ENCODE peak calls at places on chromosomes 7 and 10, in ten cellular contexts. D, H, P, C, U, Z, G, A, L and Q are unnamed samples.

GRCh38 chr7:99312316-99313203 is 13.1 kb upstream of the ARPC1A start:
- DNase-seq in D (peak), H (peak), P (peak), C (peak), U (peak), Z (peak), G (peak), A (no peak), L (peak), Q (peak)

GRCh38 chr7:111083423-111083822 is 7.5 kb upstream of the LRRN3 start:
- DNase-seq in D (no peak), H (no peak), P (peak), C (peak), U (peak), Z (peak), G (peak), A (no peak), L (no peak), Q (no peak)

GRCh38 chr10:121158988-121159579 is 307.9 kb downstream of the WDR11 start:
- DNase-seq in D (no peak), H (no peak), P (peak), C (no peak), U (no peak), Z (no peak), G (no peak), A (no peak), L (no peak), Q (no peak)

GRCh38 chr7:106071999-106072714 is 40.0 kb downstream of the SYPL1 start:
- DNase-seq in D (no peak), H (no peak), P (no peak), C (no peak), U (no peak), Z (no peak), G (no peak), A (no peak), L (no peak), Q (no peak)

GRCh38 chr10:72515455-72515854 is 110.4 kb downstream of the MICU1 start:
- DNase-seq in D (no peak), H (no peak), P (no peak), C (no peak), U (no peak), Z (no peak), G (no peak), A (no peak), L (no peak), Q (no peak)

GRCh38 chr7:79787623-79788022 is 334.2 kb upstream of the MAGI2 start:
- DNase-seq in D (no peak), H (no peak), P (no peak), C (no peak), U (peak), Z (no peak), G (no peak), A (no peak), L (no peak), Q (no peak)

GRCh38 chr10:69123306-69123746 is 652 bp upstream of the VPS26A start:
- DNase-seq in D (peak), H (peak), P (no peak), C (peak), U (peak), Z (no peak), G (no peak), A (no peak), L (no peak), Q (no peak)

GRCh38 chr10:48519731-48520506 is 85.0 kb downstream of the ARHGAP22 start:
- DNase-seq in D (no peak), H (no peak), P (no peak), C (no peak), U (no peak), Z (no peak), G (no peak), A (no peak), L (no peak), Q (no peak)

GRCh38 chr7:157856873-157857577 is 520.2 kb downstream of the DNAJB6 start:
- DNase-seq in D (no peak), H (no peak), P (no peak), C (no peak), U (no peak), Z (no peak), G (no peak), A (no peak), L (no peak), Q (no peak)

GRCh38 chr7:139645572-139646523 is 122.4 kb downstream of the CLEC2L start:
- DNase-seq in D (peak), H (peak), P (peak), C (peak), U (peak), Z (peak), G (peak), A (peak), L (peak), Q (peak)

GRCh38 chr10:126252884-126253612 is 135.2 kb downstream of the ADAM12 start:
- DNase-seq in D (peak), H (no peak), P (no peak), C (peak), U (peak), Z (no peak), G (no peak), A (peak), L (no peak), Q (no peak)

GRCh38 chr10:122420624-122421007 is 33.8 kb upstream of the ARMS2 start:
- DNase-seq in D (no peak), H (no peak), P (no peak), C (peak), U (peak), Z (no peak), G (no peak), A (no peak), L (no peak), Q (no peak)

GRCh38 chr10:112373912-112374338 is at the start of gene ACSL5:
- DNase-seq in D (no peak), H (no peak), P (no peak), C (no peak), U (no peak), Z (no peak), G (no peak), A (no peak), L (no peak), Q (no peak)

GRCh38 chr10:79983286-79983909 is 34.5 kb upstream of the SFTPD start:
- DNase-seq in D (no peak), H (no peak), P (no peak), C (no peak), U (no peak), Z (no peak), G (no peak), A (no peak), L (no peak), Q (no peak)

GRCh38 chr10:132665946-132666732 is 119.8 kb downstream of the NKX6-2 start:
- DNase-seq in D (peak), H (no peak), P (peak), C (peak), U (peak), Z (no peak), G (no peak), A (peak), L (no peak), Q (peak)

GRCh38 chr7:18495412-18496335 is at the start of gene HDAC9:
- DNase-seq in D (no peak), H (no peak), P (no peak), C (peak), U (peak), Z (peak), G (no peak), A (peak), L (no peak), Q (no peak)

GRCh38 chr7:833601-834258 is 1.5 kb downstream of the SUN1 start:
- DNase-seq in D (no peak), H (no peak), P (no peak), C (no peak), U (no peak), Z (no peak), G (no peak), A (no peak), L (no peak), Q (no peak)

GRCh38 chr7:133573554-133574265 is 320.8 kb downstream of the EXOC4 start:
- DNase-seq in D (no peak), H (no peak), P (no peak), C (no peak), U (no peak), Z (no peak), G (no peak), A (no peak), L (no peak), Q (no peak)

GRCh38 chr10:8473205-8473604 is 418.7 kb downstream of the GATA3 start:
- DNase-seq in D (no peak), H (no peak), P (no peak), C (no peak), U (peak), Z (no peak), G (peak), A (no peak), L (no peak), Q (no peak)

GRCh38 chr10:34746094-34746493 is 69.0 kb downstream of the PARD3 start:
- DNase-seq in D (no peak), H (no peak), P (no peak), C (no peak), U (no peak), Z (no peak), G (no peak), A (no peak), L (no peak), Q (no peak)

GRCh38 chr10:44196336-44196735 is 188.6 kb downstream of the CXCL12 start:
- DNase-seq in D (no peak), H (no peak), P (no peak), C (no peak), U (no peak), Z (no peak), G (no peak), A (no peak), L (no peak), Q (no peak)